ENCODE peak calls at places on chromosomes 1 and 21, in six cellular contexts. W is ovary, E is sigmoid colon, R is breast epithelium, B is adrenal gland, J is H1. Z is an unnamed sample.

GRCh38 chr1:235843458-235843857 is 23.2 kb downstream of the LYST start:
- DNase-seq in W (no peak), E (no peak), R (no peak), B (no peak), J (no peak), Z (no peak)

GRCh38 chr1:44788120-44788860 is at the start of gene BEST4:
- DNase-seq in W (no peak), E (no peak), R (no peak), B (no peak), J (no peak), Z (no peak)

GRCh38 chr1:156383023-156383422 is 14.0 kb downstream of the RHBG start:
- DNase-seq in W (no peak), E (no peak), R (no peak), B (peak; percentile 74), J (peak; percentile 67), Z (peak; percentile 72)

GRCh38 chr1:173097001-173097400 is 46.3 kb upstream of the TNFSF18 start:
- DNase-seq in W (no peak), E (no peak), R (no peak), B (no peak), J (no peak), Z (no peak)

GRCh38 chr1:213122514-213122929 is 71.5 kb downstream of the RPS6KC1 start:
- DNase-seq in W (no peak), E (no peak), R (no peak), B (no peak), J (no peak), Z (no peak)

GRCh38 chr1:233863901-233864545 is 40.5 kb upstream of the SLC35F3 start:
- DNase-seq in W (no peak), E (no peak), R (no peak), B (no peak), J (no peak), Z (no peak)

GRCh38 chr21:34345091-34345871 is 18.5 kb upstream of the KCNE2 start:
- DNase-seq in W (no peak), E (no peak), R (no peak), B (no peak), J (no peak), Z (peak; percentile 11)

GRCh38 chr1:220786337-220787068 is at the start of gene MTARC1:
- DNase-seq in W (peak; percentile 61), E (peak; percentile 83), R (no peak), B (peak; percentile 71), J (no peak), Z (peak; percentile 62)

GRCh38 chr1:207962716-207963428 is 51.9 kb upstream of the CD34 start:
- DNase-seq in W (peak; percentile 62), E (peak; percentile 85), R (peak; percentile 44), B (peak; percentile 47), J (no peak), Z (peak; percentile 56)

GRCh38 chr1:150730130-150730721 is 9.5 kb upstream of the HORMAD1 start:
- DNase-seq in W (no peak), E (no peak), R (no peak), B (no peak), J (no peak), Z (no peak)

GRCh38 chr1:26694597-26695416 is 1.0 kb upstream of the ARID1A start:
- DNase-seq in W (no peak), E (no peak), R (no peak), B (no peak), J (no peak), Z (no peak)

GRCh38 chr21:45957986-45958610 is 23.5 kb upstream of the COL6A1 start:
- DNase-seq in W (no peak), E (peak; percentile 82), R (peak; percentile 34), B (no peak), J (no peak), Z (no peak)

GRCh38 chr1:218765753-218766152 is 407.9 kb upstream of the LYPLAL1 start:
- DNase-seq in W (no peak), E (no peak), R (no peak), B (no peak), J (no peak), Z (no peak)

GRCh38 chr21:30994917-30995316 is 43.4 kb downstream of the KRTAP19-8 start:
- DNase-seq in W (no peak), E (no peak), R (no peak), B (no peak), J (no peak), Z (no peak)

GRCh38 chr1:110490791-110491451 is 28.1 kb downstream of the KCNA10 start:
- DNase-seq in W (no peak), E (no peak), R (no peak), B (no peak), J (no peak), Z (no peak)

GRCh38 chr1:33455537-33456301 is 16.7 kb upstream of the ZSCAN20 start:
- DNase-seq in W (no peak), E (no peak), R (no peak), B (peak; percentile 74), J (no peak), Z (peak; percentile 60)

GRCh38 chr1:151313501-151313900 is 13.7 kb downstream of the PI4KB start:
- DNase-seq in W (no peak), E (peak; percentile 80), R (no peak), B (peak; percentile 62), J (no peak), Z (no peak)

GRCh38 chr1:212586429-212587303 is 21.9 kb upstream of the ATF3 start:
- DNase-seq in W (no peak), E (no peak), R (no peak), B (no peak), J (no peak), Z (no peak)

DNA sequence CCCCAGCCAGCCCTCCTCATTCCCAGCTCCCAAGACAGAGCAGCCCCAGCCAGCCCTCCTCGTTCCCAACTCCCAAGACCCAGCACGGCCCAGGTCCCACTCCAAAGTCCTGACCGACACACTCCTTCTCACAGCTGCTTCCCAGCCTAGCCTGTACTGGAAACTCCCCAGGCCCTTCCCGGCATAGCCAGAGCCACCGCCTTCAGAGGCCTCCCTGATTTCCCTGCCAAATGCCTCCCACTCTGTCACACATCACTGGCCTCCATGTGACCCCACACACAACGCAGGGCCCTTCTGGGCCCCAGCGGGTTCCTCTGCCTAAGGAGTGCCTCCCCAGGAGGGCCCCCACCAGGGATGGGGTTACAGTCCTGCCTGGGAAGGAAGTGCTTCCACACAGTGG is 2.8 kb downstream of the UBE2J2 start:
- DNase-seq in W (no peak), E (no peak), R (no peak), B (no peak), J (no peak), Z (no peak)
- H3K27ac ChIP-seq in W (no peak overlapping the region), E (no peak overlapping the region), R (peak overlapping the region; percentile 38), B (no peak overlapping the region), J (no peak overlapping the region), Z (peak overlapping the region; percentile 31)

DNA sequence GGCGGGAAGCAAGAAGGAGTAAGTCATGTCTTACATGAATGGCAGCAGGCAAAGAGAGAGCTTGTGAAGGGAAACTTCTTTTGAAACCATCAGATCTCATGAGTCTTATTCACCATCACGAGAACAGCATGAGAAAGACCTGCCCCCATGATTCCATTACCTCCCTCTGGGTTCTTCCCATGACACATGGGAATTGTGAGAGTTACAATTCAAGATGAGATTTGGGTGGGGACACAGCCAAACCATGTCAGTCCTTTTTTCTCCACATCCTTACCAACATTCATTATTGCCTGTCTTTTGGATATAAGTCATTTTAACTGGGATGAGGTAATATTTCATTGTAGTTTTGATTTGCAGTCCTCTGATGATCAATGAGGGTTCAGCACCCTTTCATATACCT is 81.0 kb downstream of the DIRAS3 start:
- DNase-seq in W (no peak), E (no peak), R (no peak), B (no peak), J (no peak), Z (no peak)
- TF ChIP-seq CTCF in W (no peak), E (no peak), R (no peak), B (no peak), J (no peak), Z (no peak)

GRCh38 chr1:205391386-205391785 is 30.5 kb downstream of the LEMD1 start:
- DNase-seq in W (no peak), E (no peak), R (no peak), B (no peak), J (no peak), Z (no peak)
- TF ChIP-seq POLR2A in W (no peak), E (no peak), R (no peak), B (no peak), J (no peak), Z (no peak)

DNA sequence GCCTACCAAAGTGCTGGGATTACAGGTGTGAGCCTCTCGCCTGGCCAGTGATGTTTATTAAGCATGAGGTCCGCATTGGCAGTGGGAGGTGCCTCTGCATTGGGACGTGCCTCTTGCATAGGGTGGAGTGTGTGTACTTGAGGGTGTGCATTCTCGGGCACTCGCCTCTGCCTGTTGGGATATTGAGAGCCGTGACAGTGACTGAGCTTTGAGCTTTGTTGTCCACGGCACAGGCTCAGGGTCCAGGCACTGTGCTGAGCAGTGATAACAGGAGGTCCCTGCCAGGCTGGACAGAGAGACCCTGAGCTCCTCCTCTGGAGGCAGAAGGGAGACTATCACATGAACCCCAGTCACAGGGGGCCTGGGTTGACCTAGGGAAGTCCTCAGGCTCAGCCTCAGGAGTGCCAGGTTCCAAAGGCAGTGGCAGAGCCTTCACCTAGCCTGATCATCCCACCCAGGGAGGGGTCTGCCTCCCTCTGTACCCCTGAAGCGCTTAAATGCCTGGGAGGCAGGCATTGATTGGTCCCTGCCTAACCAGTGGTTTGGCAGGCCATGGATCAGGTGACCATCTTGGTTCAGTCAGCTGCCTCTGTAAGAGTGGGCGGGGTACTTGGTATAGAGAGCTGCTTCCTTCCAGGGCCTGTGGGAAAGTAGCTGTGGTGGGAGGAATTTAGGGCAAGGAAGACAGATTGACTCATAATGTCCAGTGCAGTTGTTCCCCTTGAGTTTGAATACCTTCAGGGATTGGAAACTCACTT is 213.8 kb upstream of the TMEM51 start:
- DNase-seq in W (no peak), E (no peak), R (no peak), B (no peak), J (no peak), Z (no peak)
- H3K27ac ChIP-seq in W (no peak overlapping the region), E (no peak overlapping the region), R (peak overlapping the region; percentile 40), B (no peak overlapping the region), J (no peak overlapping the region), Z (peak overlapping the region; percentile 25)

DNA sequence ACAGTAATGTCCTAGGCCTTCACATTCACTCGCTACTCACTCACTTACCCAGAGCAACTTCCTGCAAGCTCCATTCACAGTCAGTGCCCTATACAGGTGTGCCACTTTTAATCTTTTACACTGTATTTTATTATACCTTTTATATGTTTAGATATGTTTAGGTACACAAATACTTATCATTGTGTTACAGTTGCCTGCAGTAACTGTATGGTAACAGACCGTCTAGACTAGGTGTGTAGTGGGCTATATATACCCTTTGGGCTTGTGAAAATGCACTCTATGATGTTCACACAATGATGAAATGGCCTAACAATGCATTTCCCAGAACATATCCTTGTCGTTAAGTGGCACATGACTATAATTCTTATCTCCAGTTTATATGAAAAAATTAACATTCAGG is 204.5 kb upstream of the HMCN1 start:
- DNase-seq in W (no peak), E (no peak), R (no peak), B (no peak), J (no peak), Z (no peak)
- TF ChIP-seq CTCF in W (no peak), E (no peak), R (no peak), B (no peak), J (no peak), Z (no peak)

GRCh38 chr1:912740-913301 is 10.9 kb upstream of the SAMD11 start:
- DNase-seq in W (no peak), E (no peak), R (no peak), B (no peak), J (no peak), Z (no peak)
- TF ChIP-seq POLR2A in W (no peak), E (no peak), R (no peak), B (no peak), J (no peak), Z (no peak)